ENCODE peak calls at places on chromosomes 2 and 18, in eight cellular contexts. P is tibial artery; E is PC-9; U is esophagus squamous epithelium; O is CD8-positive, alpha-beta T cell; G is OCI-LY7; J is GM23338; W is adrenal gland. R is an unnamed sample.

GRCh38 chr2:62724886-62725711 is 19.6 kb downstream of the EHBP1 start:
- DNase-seq in P (no peak), E (no peak), U (no peak), O (no peak), G (peak; percentile 15), J (peak; percentile 73), W (no peak), R (no peak)

GRCh38 chr18:11497585-11497984 is 111.8 kb upstream of the SLC35G4 start:
- DNase-seq in P (peak; percentile 35), E (no peak), U (no peak), O (no peak), G (no peak), J (no peak), W (no peak), R (peak; percentile 16)

GRCh38 chr2:95234286-95234785 is 27.0 kb downstream of the ZNF892 start:
- DNase-seq in P (no peak), E (no peak), U (no peak), O (no peak), G (no peak), J (no peak), W (no peak), R (no peak)

GRCh38 chr2:174776223-174776622 is 12.0 kb upstream of the CHRNA1 start:
- DNase-seq in P (no peak), E (no peak), U (no peak), O (no peak), G (no peak), J (peak; percentile 77), W (no peak), R (no peak)

GRCh38 chr2:191857406-191857805 is 10.5 kb upstream of the CAVIN2 start:
- DNase-seq in P (no peak), E (no peak), U (no peak), O (no peak), G (no peak), J (no peak), W (no peak), R (peak; percentile 54)

GRCh38 chr2:88897718-88898117 is 206.2 kb downstream of the RPIA start:
- DNase-seq in P (no peak), E (no peak), U (no peak), O (no peak), G (no peak), J (no peak), W (no peak), R (no peak)

GRCh38 chr18:55586841-55587240 is 1.2 kb downstream of the TCF4 start:
- DNase-seq in P (no peak), E (no peak), U (no peak), O (no peak), G (peak; percentile 37), J (no peak), W (no peak), R (peak; percentile 65)

GRCh38 chr2:240820607-240821428 is 799 bp upstream of the KIF1A start:
- DNase-seq in P (no peak), E (no peak), U (no peak), O (no peak), G (no peak), J (peak; percentile 83), W (no peak), R (no peak)

GRCh38 chr2:174085781-174086180 is 120.6 kb upstream of the SP3 start:
- DNase-seq in P (no peak), E (no peak), U (no peak), O (no peak), G (no peak), J (no peak), W (no peak), R (no peak)

GRCh38 chr2:18889565-18890332 is 300.4 kb upstream of the NT5C1B start:
- DNase-seq in P (no peak), E (no peak), U (no peak), O (no peak), G (no peak), J (no peak), W (no peak), R (peak; percentile 67)

GRCh38 chr2:234771176-234771575 is 180.6 kb upstream of the SH3BP4 start:
- DNase-seq in P (no peak), E (no peak), U (no peak), O (no peak), G (no peak), J (no peak), W (no peak), R (no peak)

GRCh38 chr2:118973542-118973951 is 31.6 kb downstream of the MARCO start:
- DNase-seq in P (no peak), E (no peak), U (no peak), O (no peak), G (no peak), J (no peak), W (no peak), R (peak; percentile 52)

GRCh38 chr2:7924033-7924762 is 757.7 kb upstream of the ID2 start:
- DNase-seq in P (no peak), E (no peak), U (no peak), O (no peak), G (no peak), J (no peak), W (no peak), R (no peak)

GRCh38 chr2:98280376-98281102 is 65.7 kb upstream of the CNGA3 start:
- DNase-seq in P (no peak), E (no peak), U (no peak), O (no peak), G (no peak), J (peak; percentile 24), W (no peak), R (peak; percentile 1)

GRCh38 chr18:8177330-8178016 is 431.8 kb upstream of the RAB12 start:
- DNase-seq in P (no peak), E (no peak), U (no peak), O (no peak), G (no peak), J (peak; percentile 50), W (peak; percentile 20), R (peak; percentile 6)

GRCh38 chr2:200913654-200914053 is 24.5 kb downstream of the NIF3L1 start:
- DNase-seq in P (no peak), E (no peak), U (no peak), O (no peak), G (no peak), J (no peak), W (no peak), R (peak; percentile 19)

GRCh38 chr2:216857131-216857550 is 2.7 kb downstream of the TNP1 start:
- DNase-seq in P (no peak), E (no peak), U (no peak), O (no peak), G (no peak), J (no peak), W (no peak), R (no peak)

GRCh38 chr2:53827398-53828175 is 32.2 kb downstream of the GPR75 start:
- DNase-seq in P (no peak), E (no peak), U (no peak), O (no peak), G (no peak), J (peak; percentile 66), W (no peak), R (no peak)

GRCh38 chr2:111042772-111043771 is 77.6 kb upstream of the BCL2L11 start:
- DNase-seq in P (no peak), E (no peak), U (no peak), O (no peak), G (no peak), J (no peak), W (no peak), R (no peak)
- H3K4me3 ChIP-seq in P (no peak overlapping the region), E (no peak overlapping the region), U (no peak overlapping the region), O (no peak overlapping the region), G (no peak overlapping the region), J (no peak overlapping the region), W (no peak overlapping the region), R (no peak overlapping the region)

GRCh38 chr2:195532255-195532627 is 124.8 kb upstream of the SLC39A10 start:
- DNase-seq in P (no peak), E (no peak), U (no peak), O (no peak), G (no peak), J (no peak), W (no peak), R (no peak)
- H3K4me3 ChIP-seq in P (no peak overlapping the region), E (no peak overlapping the region), U (no peak overlapping the region), O (no peak overlapping the region), G (peak overlapping the region; percentile 64), J (no peak overlapping the region), W (no peak overlapping the region), R (no peak overlapping the region)

GRCh38 chr2:183034806-183035205 is 3.5 kb downstream of the NCKAP1 start:
- DNase-seq in P (no peak), E (no peak), U (no peak), O (no peak), G (no peak), J (peak; percentile 48), W (no peak), R (peak; percentile 27)

GRCh38 chr2:183035954-183036669 is 2.1 kb downstream of the NCKAP1 start:
- DNase-seq in P (no peak), E (no peak), U (no peak), O (no peak), G (peak; percentile 63), J (no peak), W (no peak), R (no peak)

GRCh38 chr2:183033951-183034350 is 4.3 kb downstream of the NCKAP1 start:
- DNase-seq in P (no peak), E (no peak), U (no peak), O (no peak), G (no peak), J (no peak), W (no peak), R (no peak)

GRCh38 chr2:183037281-183037659 is 987 bp downstream of the NCKAP1 start:
- DNase-seq in P (no peak), E (no peak), U (no peak), O (no peak), G (no peak), J (no peak), W (no peak), R (peak; percentile 53)

DNA sequence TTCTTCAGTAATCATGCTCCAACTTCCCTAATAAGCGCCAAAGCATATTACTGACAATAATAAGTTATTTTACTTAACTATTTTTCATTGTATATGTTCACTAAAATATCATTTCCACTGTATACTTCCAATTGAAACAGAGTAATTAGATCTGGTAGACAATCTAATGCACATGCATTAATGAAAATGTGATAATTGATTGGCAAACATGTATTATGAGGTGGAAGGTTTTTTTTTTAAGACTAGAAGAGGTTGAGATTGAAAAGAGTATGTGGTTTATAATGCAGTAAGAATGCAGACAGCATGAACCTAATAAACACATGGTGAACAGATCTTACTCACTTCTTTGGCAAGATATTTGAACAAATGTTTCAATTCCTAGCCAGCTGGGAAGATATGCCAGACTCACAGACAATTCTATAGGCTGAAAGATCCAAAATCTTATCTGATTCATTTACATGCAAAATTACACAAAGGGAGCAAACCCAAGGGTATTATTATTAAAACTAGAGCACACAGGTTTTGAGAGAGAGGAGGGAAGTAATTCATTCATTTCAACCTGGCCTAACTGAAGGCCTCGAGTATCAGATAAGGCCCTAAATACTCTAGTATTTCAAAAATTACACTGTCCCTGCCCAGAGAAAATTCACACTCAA is 2.8 kb downstream of the NCKAP1 start:
- DNase-seq in P (no peak), E (no peak), U (no peak), O (no peak), G (no peak), J (no peak), W (no peak), R (peak; percentile 83)
- H3K4me3 ChIP-seq in P (peak overlapping the region; percentile 97), E (peak overlapping the region; percentile 91), U (peak overlapping the region; percentile 92), O (no peak overlapping the region), G (no peak overlapping the region), J (peak overlapping the region; percentile 61), W (no peak overlapping the region), R (peak overlapping the region; percentile 83)

DNA sequence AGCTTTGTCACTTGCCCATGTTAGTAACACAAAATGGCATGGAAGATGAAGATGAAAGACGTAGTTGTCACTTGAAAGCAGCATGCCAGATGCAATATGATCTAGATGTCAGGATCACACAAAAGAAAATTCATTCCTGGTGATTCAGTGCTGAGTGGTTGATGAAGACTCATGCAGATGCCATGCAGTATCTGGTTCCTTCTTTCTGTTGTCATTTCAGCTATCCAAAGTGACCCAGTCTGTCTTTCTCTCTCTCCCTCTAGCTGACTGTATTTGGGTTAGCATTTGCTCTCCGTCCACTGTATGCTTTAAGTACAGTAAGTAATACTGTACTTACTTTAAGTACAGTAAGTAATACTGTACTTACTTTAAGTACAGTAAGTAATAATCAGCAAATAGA is 50.4 kb downstream of the TTN start:
- DNase-seq in P (no peak), E (no peak), U (no peak), O (no peak), G (no peak), J (no peak), W (no peak), R (peak; percentile 30)
- H3K4me3 ChIP-seq in P (no peak overlapping the region), E (no peak overlapping the region), U (no peak overlapping the region), O (no peak overlapping the region), G (no peak overlapping the region), J (no peak overlapping the region), W (no peak overlapping the region), R (no peak overlapping the region)

R was measured in fibroblast of the aortic adventitia.